ENCODE peak calls at places on chromosomes 12 and 14, in ten cellular contexts. Q is left ventricle myocardium inferior; X is hippocampal formation; P is putamen; Z is AG20443; V is CD4-positive, alpha-beta T cell; C is fibroblast of mammary gland; W is SHP77 treated with DMSO at 0.1 percent for 48 hours; J is MV-4-11; O is astrocyte of the cerebellum. F is an unnamed sample.
A peak's percentile ranks its signal among the peaks of the same experiment; 100 is the strongest.

GRCh38 chr12:122846622-122847515 is 11.6 kb downstream of the HIP1R start:
- DNase-seq in X (no peak), Z (no peak), V (no peak), Q (no peak), C (no peak), J (no peak), P (no peak), W (no peak), O (no peak), F (no peak)

GRCh38 chr12:88897723-88898122 is 317.5 kb upstream of the KITLG start:
- DNase-seq in C (peak; percentile 5), O (no peak), W (no peak), J (no peak), X (no peak), V (no peak), P (no peak), Q (no peak), Z (no peak), F (no peak)

GRCh38 chr12:21950649-21951048 is 9.4 kb upstream of the ABCC9 start:
- DNase-seq in W (no peak), X (no peak), P (no peak), O (no peak), V (no peak), Z (no peak), J (no peak), Q (no peak), C (no peak), F (no peak)

GRCh38 chr14:105908481-105908911 is 382.1 kb downstream of the TMEM121 start:
- DNase-seq in Z (no peak), X (no peak), V (no peak), P (no peak), J (no peak), Q (no peak), O (no peak), W (no peak), C (no peak), F (no peak)

GRCh38 chr12:101204598-101205304 is 5.3 kb downstream of the SLC5A8 start:
- DNase-seq in V (no peak), J (no peak), Z (no peak), O (no peak), C (no peak), Q (no peak), X (no peak), P (no peak), W (no peak), F (no peak)

GRCh38 chr14:68766299-68767247 is 26.3 kb downstream of the ZFP36L1 start:
- DNase-seq in O (no peak), Z (no peak), Q (no peak), P (no peak), C (no peak), V (no peak), J (no peak), X (no peak), W (no peak), F (no peak)

GRCh38 chr14:53534841-53535240 is 381.7 kb upstream of the DDHD1 start:
- DNase-seq in O (no peak), C (no peak), P (no peak), X (no peak), Q (no peak), V (no peak), W (no peak), Z (no peak), J (no peak), F (no peak)

GRCh38 chr12:118541945-118542344 is 165.6 kb downstream of the SUDS3 start:
- DNase-seq in J (no peak), V (no peak), O (no peak), W (no peak), P (no peak), Q (no peak), Z (no peak), C (no peak), X (no peak), F (no peak)

GRCh38 chr12:84757978-84758377 is 154.6 kb downstream of the SLC6A15 start:
- DNase-seq in W (no peak), J (no peak), X (no peak), Z (peak; percentile 62), Q (no peak), P (no peak), O (no peak), C (peak; percentile 49), V (no peak), F (no peak)

GRCh38 chr14:90661881-90662280 is 154.3 kb downstream of the TTC7B start:
- DNase-seq in W (no peak), C (no peak), O (no peak), P (no peak), V (no peak), X (no peak), J (no peak), Q (no peak), Z (no peak), F (no peak)

GRCh38 chr14:89621009-89621421 is 204.0 kb upstream of the FOXN3 start:
- DNase-seq in Z (no peak), P (no peak), V (peak; percentile 36), W (no peak), X (no peak), Q (no peak), C (no peak), O (no peak), J (no peak), F (no peak)

GRCh38 chr14:93984987-93985410 is 8.6 kb upstream of the ASB2 start:
- DNase-seq in C (peak; percentile 41), W (no peak), V (no peak), X (peak; percentile 46), O (peak; percentile 62), Z (peak; percentile 82), P (peak; percentile 54), J (peak; percentile 36), Q (peak; percentile 53), F (peak; percentile 56)

GRCh38 chr12:90015228-90015627 is 306.6 kb upstream of the ATP2B1 start:
- DNase-seq in O (no peak), V (no peak), X (no peak), C (peak; percentile 39), Z (peak; percentile 38), Q (no peak), P (peak; percentile 81), W (no peak), J (no peak), F (no peak)

GRCh38 chr14:100127853-100128455 is 31.5 kb downstream of the DEGS2 start:
- DNase-seq in C (no peak), Q (no peak), O (no peak), X (no peak), V (no peak), P (no peak), Z (no peak), W (no peak), J (no peak), F (no peak)

GRCh38 chr12:55724940-55725309 is 3.9 kb downstream of the CD63 start:
- DNase-seq in V (no peak), Q (no peak), W (no peak), X (no peak), C (no peak), P (no peak), J (no peak), O (no peak), Z (no peak), F (no peak)